ENCODE peak calls at places on chromosomes 13 and 19, in six cellular contexts. V is HCT116, G is H54, R is stomach, K is transverse colon, Y is A549. M is an unnamed sample.

GRCh38 chr19:51107406-51108065 is 673 bp downstream of the CTU1 start:
- DNase-seq in V (peak; percentile 15), G (no peak), R (no peak), K (no peak), Y (no peak), M (no peak)

GRCh38 chr19:30667227-30667626 is 295.0 kb downstream of the ZNF536 start:
- DNase-seq in V (no peak), G (no peak), R (peak; percentile 13), K (no peak), Y (no peak), M (no peak)

GRCh38 chr13:98785968-98786367 is 33.5 kb upstream of the SLC15A1 start:
- DNase-seq in V (no peak), G (no peak), R (no peak), K (no peak), Y (no peak), M (no peak)

GRCh38 chr13:50810468-50810867 is 33.0 kb downstream of the DLEU7 start:
- DNase-seq in V (no peak), G (no peak), R (no peak), K (no peak), Y (no peak), M (no peak)

GRCh38 chr13:71879129-71879535 is 12.1 kb upstream of the DACH1 start:
- DNase-seq in V (peak; percentile 8), G (no peak), R (no peak), K (no peak), Y (peak; percentile 10), M (peak; percentile 50)

GRCh38 chr13:75637101-75637774 is 1.1 kb downstream of the LMO7 start:
- DNase-seq in V (no peak), G (no peak), R (no peak), K (no peak), Y (no peak), M (no peak)

GRCh38 chr13:54004026-54004699 is 975.5 kb downstream of the OLFM4 start:
- DNase-seq in V (no peak), G (no peak), R (no peak), K (no peak), Y (no peak), M (no peak)

GRCh38 chr19:28148554-28148953 is 1064.4 kb downstream of the UQCRFS1 start:
- DNase-seq in V (no peak), G (no peak), R (no peak), K (no peak), Y (no peak), M (no peak)

GRCh38 chr13:51585696-51586095 is 1.4 kb downstream of the WDFY2 start:
- DNase-seq in V (no peak), G (no peak), R (no peak), K (no peak), Y (no peak), M (peak; percentile 54)

GRCh38 chr13:28753208-28753892 is 34.6 kb upstream of the SLC46A3 start:
- DNase-seq in V (peak; percentile 76), G (peak; percentile 56), R (peak; percentile 31), K (peak; percentile 55), Y (peak; percentile 92), M (peak; percentile 9)

GRCh38 chr13:101301053-101301452 is 115.3 kb downstream of the NALCN start:
- DNase-seq in V (no peak), G (no peak), R (no peak), K (no peak), Y (no peak), M (no peak)

GRCh38 chr19:19434483-19435045 is 29.1 kb downstream of the GATAD2A start:
- DNase-seq in V (no peak), G (no peak), R (no peak), K (no peak), Y (no peak), M (no peak)

GRCh38 chr19:47663911-47664771 is 49.1 kb upstream of the EHD2 start:
- DNase-seq in V (no peak), G (peak; percentile 77), R (peak; percentile 74), K (peak; percentile 69), Y (peak; percentile 77), M (no peak)

GRCh38 chr19:47523473-47523872 is 8.6 kb upstream of the NAPA start:
- DNase-seq in V (no peak), G (no peak), R (no peak), K (peak; percentile 58), Y (no peak), M (no peak)

GRCh38 chr13:107576430-107576829 is 638.9 kb downstream of the LIG4 start:
- DNase-seq in V (no peak), G (no peak), R (no peak), K (no peak), Y (no peak), M (no peak)

GRCh38 chr19:43306097-43306496 is 36.8 kb upstream of the PSG9 start:
- DNase-seq in V (no peak), G (no peak), R (no peak), K (no peak), Y (no peak), M (no peak)

GRCh38 chr13:106917673-106918652 is 350.0 kb upstream of the ARGLU1 start:
- DNase-seq in V (peak; percentile 22), G (peak; percentile 96), R (peak; percentile 79), K (peak; percentile 78), Y (peak; percentile 46), M (peak; percentile 77)

GRCh38 chr19:57620673-57621348 is 6.8 kb downstream of the ZNF134 start:
- DNase-seq in V (no peak), G (no peak), R (no peak), K (no peak), Y (peak; percentile 67), M (peak; percentile 25)

GRCh38 chr13:95677564-95678386 is 836 bp downstream of the DNAJC3 start:
- DNase-seq in V (no peak), G (peak; percentile 19), R (no peak), K (peak; percentile 63), Y (peak; percentile 17), M (peak; percentile 45)

GRCh38 chr13:20702945-20703784 is at the start of gene IL17D:
- DNase-seq in V (no peak), G (no peak), R (no peak), K (peak; percentile 43), Y (no peak), M (peak; percentile 57)

GRCh38 chr19:44807652-44808462 is 1.0 kb upstream of the BCAM start:
- DNase-seq in V (peak; percentile 55), G (no peak), R (peak; percentile 59), K (peak; percentile 40), Y (peak; percentile 74), M (no peak)

GRCh38 chr13:94143624-94144350 is 335.7 kb downstream of the DCT start:
- DNase-seq in V (no peak), G (no peak), R (no peak), K (no peak), Y (no peak), M (no peak)

GRCh38 chr19:37218592-37218935 is 550 bp downstream of the ZNF383 start:
- DNase-seq in V (no peak), G (no peak), R (no peak), K (no peak), Y (no peak), M (no peak)

GRCh38 chr19:20276011-20276738 is 109.2 kb downstream of the ZNF486 start:
- DNase-seq in V (no peak), G (no peak), R (no peak), K (no peak), Y (no peak), M (no peak)

GRCh38 chr13:73248711-73249580 is 190.1 kb downstream of the KLF5 start:
- DNase-seq in V (peak; percentile 57), G (no peak), R (peak; percentile 64), K (no peak), Y (peak; percentile 4), M (no peak)

GRCh38 chr19:39846678-39847486 is 703 bp upstream of the FBL start:
- DNase-seq in V (no peak), G (no peak), R (no peak), K (peak; percentile 21), Y (no peak), M (peak; percentile 45)

GRCh38 chr19:55080121-55080914 is 4.6 kb downstream of the EPS8L1 start:
- DNase-seq in V (peak; percentile 84), G (peak; percentile 96), R (peak; percentile 48), K (peak; percentile 91), Y (peak; percentile 89), M (peak; percentile 83)
- TF ChIP-seq POLR2A in V (peak; percentile 82), G (peak; percentile 1), R (no peak), K (no peak), Y (peak; percentile 26), M (peak; percentile 48)

GRCh38 chr19:6418562-6418932 is 6.1 kb downstream of the KHSRP start:
- DNase-seq in V (no peak), G (no peak), R (no peak), K (no peak), Y (no peak), M (no peak)
- TF ChIP-seq POLR2A in V (no peak), G (no peak), R (no peak), K (no peak), Y (no peak), M (no peak)

DNA sequence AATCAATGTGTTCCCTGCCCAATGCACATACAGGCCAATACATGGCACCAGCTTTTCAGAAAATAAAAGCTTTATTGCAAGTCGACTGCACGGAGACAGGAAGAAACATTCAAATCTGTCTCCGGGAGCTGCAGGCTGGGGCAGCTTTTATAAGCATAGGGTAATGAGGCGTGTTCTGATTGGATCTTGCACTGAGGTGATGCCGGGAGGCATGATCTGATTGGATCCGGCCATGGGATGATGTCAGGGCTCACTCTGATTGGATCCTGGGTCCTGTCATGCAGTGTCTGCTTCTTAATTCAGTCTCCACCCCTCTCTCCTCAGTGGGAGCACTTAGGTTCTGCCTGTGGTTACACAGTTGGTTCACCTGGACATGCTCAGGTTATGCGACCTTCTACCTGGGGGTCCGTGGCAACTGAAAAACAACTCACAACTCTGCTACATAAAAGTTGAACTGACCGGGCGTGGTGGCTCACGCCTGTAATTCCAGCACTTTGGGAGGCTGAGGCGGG is 11.8 kb upstream of the FBN3 start:
- DNase-seq in V (peak; percentile 48), G (no peak), R (peak; percentile 30), K (no peak), Y (peak; percentile 58), M (peak; percentile 11)
- TF ChIP-seq POLR2A in V (peak; percentile 90), G (no peak), R (no peak), K (no peak), Y (no peak), M (no peak)

DNA sequence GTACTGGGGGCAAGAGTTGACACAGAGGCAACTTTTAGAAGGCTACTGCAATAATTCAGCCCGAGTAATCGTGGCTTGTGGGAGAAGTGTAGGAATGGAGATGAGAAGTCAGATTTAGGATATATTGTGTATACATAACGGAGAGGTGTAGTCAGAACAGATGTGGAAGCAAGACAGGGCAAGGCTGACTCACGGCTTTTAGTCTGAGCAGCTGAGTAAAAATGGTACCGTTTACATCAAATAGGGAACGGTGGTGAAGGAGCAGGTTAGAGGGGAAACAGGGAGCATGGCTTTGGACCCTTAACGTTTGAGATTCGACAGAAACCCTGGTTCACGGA is 796 bp upstream of the LSM14A start:
- DNase-seq in V (no peak), G (peak; percentile 77), R (no peak), K (no peak), Y (no peak), M (no peak)
- TF ChIP-seq POLR2A in V (no peak), G (no peak), R (no peak), K (no peak), Y (no peak), M (no peak)